ENCODE peak calls at places on chromosome 22, in eight cellular contexts. X is A549, R is WTC11, H is pancreas, D is fibroblast of lung, T is thoracic aorta, Q is GM13976, L is transverse colon. G is an unnamed sample.

GRCh38 chr22:36239150-36239400 is 252 bp downstream of the APOL2 start:
- DNase-seq in Q (no peak), T (no peak), H (no peak), L (no peak), D (no peak), R (no peak), X (no peak), G (no peak)

GRCh38 chr22:48513929-48514328 is 1313.7 kb downstream of the BRD1 start:
- DNase-seq in T (no peak), R (no peak), X (no peak), L (no peak), Q (no peak), H (no peak), D (no peak), G (no peak)

GRCh38 chr22:50487290-50488005 is 789 bp downstream of the MIOX start:
- DNase-seq in X (no peak), L (no peak), D (no peak), H (no peak), Q (no peak), R (no peak), T (no peak), G (no peak)

GRCh38 chr22:32590556-32590955 is 115.9 kb downstream of the FBXO7 start:
- DNase-seq in Q (no peak), T (no peak), R (no peak), L (no peak), D (peak; percentile 88), H (no peak), X (no peak), G (no peak)

GRCh38 chr22:36384766-36385400 is 2.9 kb downstream of the MYH9 start:
- DNase-seq in H (no peak), R (peak; percentile 35), L (no peak), Q (no peak), T (no peak), D (peak; percentile 50), X (no peak), G (no peak)

GRCh38 chr22:23408321-23408720 is 171.8 kb downstream of the IGLL1 start:
- DNase-seq in D (no peak), R (no peak), H (no peak), T (no peak), L (no peak), Q (no peak), X (no peak), G (no peak)

GRCh38 chr22:44204937-44205712 is 24.4 kb downstream of the PARVG start:
- DNase-seq in T (no peak), Q (no peak), L (no peak), H (no peak), X (no peak), D (no peak), R (peak; percentile 6), G (no peak)

GRCh38 chr22:33002035-33002434 is 56.1 kb downstream of the SYN3 start:
- DNase-seq in H (no peak), L (no peak), Q (no peak), R (no peak), D (no peak), T (no peak), X (no peak), G (no peak)

GRCh38 chr22:39985383-39986045 is 9.2 kb upstream of the FAM83F start:
- DNase-seq in H (no peak), L (peak; percentile 42), D (no peak), T (no peak), Q (no peak), X (no peak), R (no peak), G (no peak)

GRCh38 chr22:22761606-22761962 is 117.2 kb downstream of the GGTLC2 start:
- DNase-seq in X (no peak), L (no peak), R (no peak), H (no peak), D (no peak), Q (no peak), T (no peak), G (no peak)

GRCh38 chr22:41966225-41966606 is 3.0 kb upstream of the SEPTIN3 start:
- DNase-seq in R (no peak), D (no peak), T (no peak), L (no peak), Q (no peak), H (no peak), X (no peak), G (no peak)

GRCh38 chr22:41964106-41964494 is 5.1 kb upstream of the SEPTIN3 start:
- DNase-seq in X (no peak), Q (no peak), D (no peak), L (no peak), H (no peak), R (no peak), T (no peak), G (no peak)

GRCh38 chr22:41969110-41969646 is at the start of gene SEPTIN3:
- DNase-seq in L (no peak), X (no peak), R (no peak), D (no peak), H (no peak), T (no peak), Q (no peak), G (no peak)

GRCh38 chr22:41968601-41969000 is 642 bp upstream of the SEPTIN3 start:
- DNase-seq in Q (no peak), X (no peak), H (no peak), R (no peak), T (no peak), L (peak; percentile 37), D (no peak), G (no peak)

DNA sequence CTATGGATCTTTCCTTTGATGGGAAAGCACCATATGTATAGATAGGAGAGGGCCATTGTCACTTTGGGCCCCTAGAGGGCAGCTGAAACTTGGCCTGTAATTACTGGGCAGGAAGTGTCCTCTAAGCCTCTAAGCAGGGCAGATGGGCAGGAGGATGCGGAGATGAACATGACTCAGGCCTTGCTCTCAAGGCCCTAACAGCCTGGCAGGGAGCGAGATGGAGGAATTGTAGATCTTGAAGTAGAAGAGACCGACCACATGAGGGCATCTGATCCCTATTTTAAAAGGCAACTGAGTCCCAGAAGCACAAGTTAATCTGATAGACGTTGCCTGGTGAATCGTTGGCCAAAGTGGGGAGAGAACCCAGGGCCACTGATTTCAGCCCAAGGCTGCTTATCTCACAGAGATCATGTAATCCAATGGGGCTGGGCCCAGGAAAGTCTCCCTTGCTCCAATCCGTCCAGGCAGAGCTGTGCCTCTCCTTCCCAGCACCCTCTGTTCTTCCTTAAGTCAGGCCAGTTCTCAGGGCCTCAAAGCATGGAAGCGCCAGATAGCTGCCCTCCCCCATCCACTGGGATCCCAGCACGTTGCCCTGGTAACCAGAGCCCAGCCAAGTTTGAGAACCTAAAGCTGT is 2.5 kb upstream of the SEPTIN3 start:
- DNase-seq in T (no peak), D (peak; percentile 84), H (no peak), Q (peak; percentile 74), R (peak; percentile 40), X (peak; percentile 78), L (peak; percentile 41), G (peak; percentile 21)
- TF ChIP-seq CTCF in T (no peak), D (peak; percentile 42), H (no peak), Q (peak; percentile 0), R (no peak), X (peak; percentile 23), L (peak; percentile 50), G (peak; percentile 44)

GRCh38 chr22:30425616-30426394 is at the start of gene MTFP1:
- DNase-seq in D (peak; percentile 67), R (peak; percentile 83), Q (peak; percentile 72), T (no peak), X (peak; percentile 64), H (peak; percentile 58), L (peak; percentile 72), G (peak; percentile 74)

GRCh38 chr22:30425327-30425615 is 297 bp upstream of the MTFP1 start:
- DNase-seq in L (no peak), Q (no peak), R (no peak), H (no peak), D (no peak), X (no peak), T (no peak), G (no peak)

GRCh38 chr22:30426395-30427353 is 1.1 kb downstream of the MTFP1 start:
- DNase-seq in T (peak; percentile 56), Q (peak; percentile 79), X (peak; percentile 89), L (peak; percentile 94), R (peak; percentile 88), H (peak; percentile 86), D (peak; percentile 64), G (peak; percentile 57)

GRCh38 chr22:30423959-30424380 is 1.6 kb upstream of the MTFP1 start:
- DNase-seq in R (peak; percentile 98), X (peak; percentile 99), Q (peak; percentile 98), L (peak; percentile 99), H (peak; percentile 98), T (peak; percentile 97), D (peak; percentile 99), G (peak; percentile 96)

GRCh38 chr22:30424471-30425326 is 869 bp upstream of the MTFP1 start:
- DNase-seq in X (peak; percentile 30), T (no peak), H (peak; percentile 29), D (no peak), L (peak; percentile 23), Q (no peak), R (no peak), G (no peak)
- TF ChIP-seq CTCF in X (no peak), T (no peak), H (no peak), D (no peak), L (peak; percentile 31), Q (no peak), R (no peak), G (no peak)

DNA sequence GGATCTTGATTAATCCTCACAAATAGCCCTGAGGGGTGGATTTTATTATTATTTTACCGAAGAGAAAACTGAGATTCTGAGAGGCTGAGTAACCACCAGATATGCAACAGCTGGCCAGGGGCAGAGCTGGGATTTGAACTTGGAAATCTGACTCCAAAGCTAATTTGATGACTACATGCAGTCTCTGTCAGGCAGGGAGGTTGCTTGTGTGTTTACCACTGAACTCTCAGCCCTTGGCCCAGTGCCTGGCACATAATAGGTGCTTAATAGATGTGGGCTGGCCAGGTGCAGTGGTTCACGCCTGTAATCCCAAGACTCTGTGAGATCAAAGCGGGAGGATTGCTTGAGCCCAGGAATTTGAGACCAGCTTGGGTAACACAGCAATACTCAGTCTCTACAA is 121.7 kb upstream of the CRYBB3 start:
- DNase-seq in X (no peak), Q (no peak), R (no peak), H (no peak), D (no peak), L (no peak), T (no peak), G (no peak)
- TF ChIP-seq CTCF in X (no peak), Q (no peak), R (no peak), H (no peak), D (no peak), L (no peak), T (no peak), G (no peak)

DNA sequence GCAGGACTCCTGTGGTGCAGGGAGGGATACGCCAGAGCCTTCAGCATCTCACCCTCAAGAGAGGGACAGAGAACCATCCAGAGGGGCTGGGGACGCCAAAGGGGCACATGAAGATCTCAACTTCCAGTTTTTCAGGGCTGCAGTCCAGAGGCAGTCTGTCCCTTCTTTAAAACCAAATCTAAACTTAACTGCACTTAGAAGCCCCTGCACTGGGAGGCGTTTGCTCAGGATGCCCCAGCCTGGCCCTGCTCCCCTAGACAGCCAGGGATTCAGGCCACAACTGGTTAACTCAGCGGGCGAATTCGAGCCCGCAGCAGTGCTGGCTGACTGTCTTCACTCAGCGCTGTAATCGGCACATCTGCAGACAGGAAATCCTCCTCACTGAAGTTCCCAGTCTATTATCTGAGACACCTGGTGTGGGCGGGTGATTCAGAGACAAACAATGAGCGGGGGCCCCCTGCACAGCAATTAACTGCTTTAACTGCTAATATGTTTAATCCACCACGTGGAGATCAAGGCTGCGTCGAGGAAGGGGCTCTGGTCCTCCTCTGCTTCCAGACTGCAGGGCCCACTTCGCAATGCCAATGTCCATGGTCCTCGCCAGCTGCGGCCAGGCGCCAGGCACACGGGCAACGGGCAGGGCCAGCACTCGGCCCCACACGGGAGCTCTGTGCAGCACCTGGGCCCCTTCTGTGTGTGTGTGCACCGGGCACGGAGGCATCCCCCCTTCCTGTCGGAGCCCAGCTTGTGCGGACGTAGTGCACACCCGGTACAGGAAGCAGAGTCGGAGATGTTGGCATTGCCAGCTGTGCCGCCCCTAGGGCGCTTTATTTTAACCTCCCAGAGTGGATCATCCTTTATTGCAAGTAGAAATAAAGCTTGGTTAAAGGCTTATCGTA is 36.9 kb upstream of the GNB1L start:
- DNase-seq in X (no peak), D (peak; percentile 92), Q (peak; percentile 91), T (no peak), R (peak; percentile 64), L (no peak), H (no peak), G (peak; percentile 98)
- TF ChIP-seq CTCF in X (no peak), D (no peak), Q (no peak), T (no peak), R (no peak), L (no peak), H (no peak), G (peak; percentile 9)